ENCODE peak calls at places on chromosome 10, in seven cellular contexts. One of them, this sample, is unnamed.
A peak's percentile ranks its signal among the peaks of the same experiment; 100 is the strongest.

GRCh38 chr10:7411671-7412481 is 1.0 kb upstream of the SFMBT2 start:
- DNase-seq in aorta: peak; percentile 50
- DNase-seq in Panc1: no peak
- DNase-seq in thyroid gland: peak; percentile 20
- DNase-seq in ovary: peak; percentile 56
- DNase-seq in CD8-positive, alpha-beta memory T cell: peak; percentile 22
- DNase-seq in prostate gland: peak; percentile 13
- DNase-seq in this sample: peak; percentile 75

GRCh38 chr10:110221721-110222261 is 14.4 kb downstream of the MXI1 start:
- DNase-seq in aorta: peak; percentile 91
- DNase-seq in Panc1: no peak
- DNase-seq in thyroid gland: peak; percentile 77
- DNase-seq in ovary: peak; percentile 86
- DNase-seq in CD8-positive, alpha-beta memory T cell: peak; percentile 66
- DNase-seq in prostate gland: peak; percentile 44
- DNase-seq in this sample: peak; percentile 85

GRCh38 chr10:338176-339037 is 203.2 kb downstream of the ZMYND11 start:
- DNase-seq in aorta: peak; percentile 69
- DNase-seq in Panc1: peak; percentile 45
- DNase-seq in thyroid gland: peak; percentile 81
- DNase-seq in ovary: no peak
- DNase-seq in CD8-positive, alpha-beta memory T cell: no peak
- DNase-seq in prostate gland: peak; percentile 40
- DNase-seq in this sample: no peak

GRCh38 chr10:103079100-103079499 is 114.0 kb downstream of the NT5C2 start:
- DNase-seq in aorta: no peak
- DNase-seq in Panc1: no peak
- DNase-seq in thyroid gland: no peak
- DNase-seq in ovary: no peak
- DNase-seq in CD8-positive, alpha-beta memory T cell: no peak
- DNase-seq in prostate gland: no peak
- DNase-seq in this sample: no peak

GRCh38 chr10:43348511-43349312 is 22.7 kb upstream of the FXYD4 start:
- DNase-seq in aorta: peak; percentile 90
- DNase-seq in Panc1: peak; percentile 85
- DNase-seq in thyroid gland: peak; percentile 83
- DNase-seq in ovary: peak; percentile 74
- DNase-seq in CD8-positive, alpha-beta memory T cell: peak; percentile 80
- DNase-seq in prostate gland: peak; percentile 80
- DNase-seq in this sample: peak; percentile 89

GRCh38 chr10:58220769-58221448 is 46.8 kb downstream of the IPMK start:
- DNase-seq in aorta: no peak
- DNase-seq in Panc1: no peak
- DNase-seq in thyroid gland: no peak
- DNase-seq in ovary: no peak
- DNase-seq in CD8-positive, alpha-beta memory T cell: no peak
- DNase-seq in prostate gland: no peak
- DNase-seq in this sample: no peak

GRCh38 chr10:7541137-7542087 is 125.4 kb downstream of the ITIH5 start:
- DNase-seq in aorta: peak; percentile 76
- DNase-seq in Panc1: no peak
- DNase-seq in thyroid gland: peak; percentile 33
- DNase-seq in ovary: peak; percentile 75
- DNase-seq in CD8-positive, alpha-beta memory T cell: no peak
- DNase-seq in prostate gland: no peak
- DNase-seq in this sample: peak; percentile 61

GRCh38 chr10:110802551-110803238 is 69.0 kb upstream of the PDCD4 start:
- DNase-seq in aorta: peak; percentile 90
- DNase-seq in Panc1: no peak
- DNase-seq in thyroid gland: peak; percentile 98
- DNase-seq in ovary: peak; percentile 53
- DNase-seq in CD8-positive, alpha-beta memory T cell: peak; percentile 47
- DNase-seq in prostate gland: peak; percentile 62
- DNase-seq in this sample: no peak

GRCh38 chr10:49347827-49348226 is 48.1 kb downstream of the DRGX start:
- DNase-seq in aorta: no peak
- DNase-seq in Panc1: no peak
- DNase-seq in thyroid gland: no peak
- DNase-seq in ovary: no peak
- DNase-seq in CD8-positive, alpha-beta memory T cell: no peak
- DNase-seq in prostate gland: no peak
- DNase-seq in this sample: no peak

GRCh38 chr10:131169146-131169545 is 142.4 kb downstream of the TCERG1L start:
- DNase-seq in aorta: no peak
- DNase-seq in Panc1: no peak
- DNase-seq in thyroid gland: no peak
- DNase-seq in ovary: no peak
- DNase-seq in CD8-positive, alpha-beta memory T cell: no peak
- DNase-seq in prostate gland: no peak
- DNase-seq in this sample: no peak

GRCh38 chr10:131847241-131847783 is 53.5 kb upstream of the PPP2R2D start:
- DNase-seq in aorta: peak; percentile 22
- DNase-seq in Panc1: no peak
- DNase-seq in thyroid gland: no peak
- DNase-seq in ovary: no peak
- DNase-seq in CD8-positive, alpha-beta memory T cell: no peak
- DNase-seq in prostate gland: no peak
- DNase-seq in this sample: peak; percentile 56

GRCh38 chr10:92916433-92916832 is 68.1 kb downstream of the EXOC6 start:
- DNase-seq in aorta: no peak
- DNase-seq in Panc1: no peak
- DNase-seq in thyroid gland: no peak
- DNase-seq in ovary: no peak
- DNase-seq in CD8-positive, alpha-beta memory T cell: no peak
- DNase-seq in prostate gland: no peak
- DNase-seq in this sample: no peak

GRCh38 chr10:70364001-70364771 is 18.2 kb downstream of the LRRC20 start:
- DNase-seq in aorta: peak; percentile 94
- DNase-seq in Panc1: no peak
- DNase-seq in thyroid gland: peak; percentile 96
- DNase-seq in ovary: peak; percentile 94
- DNase-seq in CD8-positive, alpha-beta memory T cell: peak; percentile 76
- DNase-seq in prostate gland: peak; percentile 90
- DNase-seq in this sample: peak; percentile 93

GRCh38 chr10:23918839-23919238 is 290.1 kb upstream of the KIAA1217 start:
- DNase-seq in aorta: no peak
- DNase-seq in Panc1: no peak
- DNase-seq in thyroid gland: peak; percentile 10
- DNase-seq in ovary: no peak
- DNase-seq in CD8-positive, alpha-beta memory T cell: no peak
- DNase-seq in prostate gland: no peak
- DNase-seq in this sample: no peak

GRCh38 chr10:11401314-11402222 is 209.9 kb downstream of the USP6NL start:
- DNase-seq in aorta: no peak
- DNase-seq in Panc1: no peak
- DNase-seq in thyroid gland: no peak
- DNase-seq in ovary: no peak
- DNase-seq in CD8-positive, alpha-beta memory T cell: no peak
- DNase-seq in prostate gland: no peak
- DNase-seq in this sample: no peak
- H3K36me3 ChIP-seq in aorta: no peaks in the 10 kb centered on the region
- H3K36me3 ChIP-seq in Panc1: no peaks in the 10 kb centered on the region
- H3K36me3 ChIP-seq in thyroid gland: no peaks in the 10 kb centered on the region
- H3K36me3 ChIP-seq in ovary: no peaks in the 10 kb centered on the region
- H3K36me3 ChIP-seq in CD8-positive, alpha-beta memory T cell: no peaks in the 10 kb centered on the region
- H3K36me3 ChIP-seq in prostate gland: no peaks in the 10 kb centered on the region
- H3K36me3 ChIP-seq in this sample: no peaks in the 10 kb centered on the region

GRCh38 chr10:78035437-78035836 is 1.8 kb downstream of the RPS24 start:
- DNase-seq in aorta: no peak
- DNase-seq in Panc1: no peak
- DNase-seq in thyroid gland: no peak
- DNase-seq in ovary: no peak
- DNase-seq in CD8-positive, alpha-beta memory T cell: no peak
- DNase-seq in prostate gland: no peak
- DNase-seq in this sample: no peak
- H3K4me3 ChIP-seq in aorta: no peak overlapping the region
- H3K4me3 ChIP-seq in Panc1: peak overlapping the region; percentile 92
- H3K4me3 ChIP-seq in thyroid gland: no peak overlapping the region
- H3K4me3 ChIP-seq in ovary: no peak overlapping the region
- H3K4me3 ChIP-seq in CD8-positive, alpha-beta memory T cell: no peak overlapping the region
- H3K4me3 ChIP-seq in prostate gland: no peak overlapping the region
- H3K4me3 ChIP-seq in this sample: no peak overlapping the region

GRCh38 chr10:3117486-3117885 is 50.1 kb downstream of the PFKP start:
- DNase-seq in aorta: no peak
- DNase-seq in Panc1: no peak
- DNase-seq in thyroid gland: no peak
- DNase-seq in ovary: no peak
- DNase-seq in CD8-positive, alpha-beta memory T cell: no peak
- DNase-seq in prostate gland: no peak
- DNase-seq in this sample: peak; percentile 47

GRCh38 chr10:3122486-3123205 is 49.9 kb downstream of the PITRM1 start:
- DNase-seq in aorta: peak; percentile 24
- DNase-seq in Panc1: no peak
- DNase-seq in thyroid gland: no peak
- DNase-seq in ovary: no peak
- DNase-seq in CD8-positive, alpha-beta memory T cell: no peak
- DNase-seq in prostate gland: no peak
- DNase-seq in this sample: peak; percentile 57

GRCh38 chr10:3118621-3119020 is 51.3 kb downstream of the PFKP start:
- DNase-seq in aorta: peak; percentile 36
- DNase-seq in Panc1: no peak
- DNase-seq in thyroid gland: no peak
- DNase-seq in ovary: no peak
- DNase-seq in CD8-positive, alpha-beta memory T cell: no peak
- DNase-seq in prostate gland: no peak
- DNase-seq in this sample: no peak

GRCh38 chr10:3122034-3122433 is 50.5 kb downstream of the PITRM1 start:
- DNase-seq in aorta: peak; percentile 13
- DNase-seq in Panc1: no peak
- DNase-seq in thyroid gland: no peak
- DNase-seq in ovary: no peak
- DNase-seq in CD8-positive, alpha-beta memory T cell: no peak
- DNase-seq in prostate gland: no peak
- DNase-seq in this sample: peak; percentile 41

DNA sequence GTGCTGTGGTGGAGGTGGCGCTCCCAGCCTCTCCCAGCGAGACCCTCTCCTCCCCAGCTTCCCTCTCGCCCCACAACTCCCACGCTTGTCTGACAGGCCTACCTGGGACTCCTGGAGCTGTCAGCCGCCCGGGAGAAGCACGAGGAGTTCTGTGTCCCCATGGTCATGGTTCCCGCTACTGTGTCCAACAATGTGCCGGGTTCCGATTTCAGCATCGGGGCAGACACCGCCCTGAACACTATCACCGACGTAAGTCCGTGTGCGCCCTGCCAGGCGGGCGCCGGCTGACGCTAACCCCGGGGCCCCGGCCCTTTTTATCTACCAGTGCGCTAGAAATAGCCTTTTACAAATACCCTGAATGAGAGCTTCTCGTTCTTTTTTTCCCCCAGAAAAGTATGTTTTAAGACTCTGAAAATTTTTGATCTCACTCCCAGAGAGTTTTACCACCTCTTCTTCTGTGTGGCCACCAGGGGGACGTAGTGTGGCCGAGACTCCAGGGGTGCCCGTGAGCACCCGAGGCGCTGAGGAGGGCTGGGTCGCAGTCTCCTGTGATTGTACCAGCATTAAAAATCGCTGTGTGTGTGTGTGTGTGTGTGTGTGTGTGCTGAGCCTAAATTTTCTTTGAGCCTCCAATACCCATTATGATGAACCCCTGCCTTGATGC is 52.6 kb downstream of the PFKP start:
- DNase-seq in aorta: peak; percentile 61
- DNase-seq in Panc1: no peak
- DNase-seq in thyroid gland: no peak
- DNase-seq in ovary: no peak
- DNase-seq in CD8-positive, alpha-beta memory T cell: no peak
- DNase-seq in prostate gland: no peak
- DNase-seq in this sample: no peak
- H3K36me3 ChIP-seq in aorta: peaks cover 3% of the 10 kb centered on the region
- H3K36me3 ChIP-seq in Panc1: peaks cover 16% of the 10 kb centered on the region
- H3K36me3 ChIP-seq in thyroid gland: peaks cover 23% of the 10 kb centered on the region
- H3K36me3 ChIP-seq in ovary: no peaks in the 10 kb centered on the region
- H3K36me3 ChIP-seq in CD8-positive, alpha-beta memory T cell: peaks cover 9% of the 10 kb centered on the region
- H3K36me3 ChIP-seq in prostate gland: no peaks in the 10 kb centered on the region
- H3K36me3 ChIP-seq in this sample: no peaks in the 10 kb centered on the region

DNA sequence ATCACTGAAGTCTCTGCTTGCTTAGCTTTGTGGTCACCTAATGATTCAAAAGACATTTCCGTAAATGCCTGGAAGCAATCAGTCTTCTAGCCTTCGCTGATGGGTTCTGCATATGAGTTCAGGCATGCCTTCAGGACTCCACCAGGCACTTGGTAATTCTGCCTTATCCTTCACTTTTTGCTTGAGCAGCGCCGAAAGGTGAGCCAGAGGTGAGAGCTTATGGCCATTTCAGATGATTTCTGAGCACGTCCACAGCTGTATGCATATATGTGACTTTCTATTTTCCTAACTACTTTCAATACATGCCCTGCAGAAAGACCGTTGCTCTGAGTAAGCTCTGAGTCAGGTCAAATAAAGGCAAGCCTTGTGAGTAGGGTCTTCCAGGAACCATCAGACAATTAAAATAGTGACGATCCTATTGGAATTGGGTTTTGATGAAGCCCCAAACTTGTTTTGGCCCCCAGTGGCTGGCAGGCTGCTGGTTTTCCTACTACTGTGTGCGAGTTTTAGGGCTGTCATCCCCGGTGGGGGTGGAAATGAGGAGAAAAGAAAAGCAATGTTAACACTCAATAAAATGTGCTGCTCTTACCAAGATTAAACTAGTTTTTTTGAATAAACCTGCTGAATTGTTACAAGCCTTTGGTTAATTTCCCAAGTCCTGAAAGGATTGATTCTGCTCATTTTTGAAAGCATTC is 154.4 kb upstream of the AKR1E2 start:
- DNase-seq in aorta: no peak
- DNase-seq in Panc1: peak; percentile 80
- DNase-seq in thyroid gland: no peak
- DNase-seq in ovary: no peak
- DNase-seq in CD8-positive, alpha-beta memory T cell: no peak
- DNase-seq in prostate gland: no peak
- DNase-seq in this sample: no peak
- H3K4me3 ChIP-seq in aorta: no peak overlapping the region
- H3K4me3 ChIP-seq in Panc1: no peak overlapping the region
- H3K4me3 ChIP-seq in thyroid gland: no peak overlapping the region
- H3K4me3 ChIP-seq in ovary: no peak overlapping the region
- H3K4me3 ChIP-seq in CD8-positive, alpha-beta memory T cell: no peak overlapping the region
- H3K4me3 ChIP-seq in prostate gland: no peak overlapping the region
- H3K4me3 ChIP-seq in this sample: no peak overlapping the region